ENCODE peak calls at places on chromosomes 16 and 17, in ten cellular contexts. W, Q, M, F, X, A, S, E, V and N are unnamed samples.

GRCh38 chr16:11619327-11619851 is 32.7 kb upstream of the LITAF start:
- DNase-seq in W (no peak), Q (no peak), M (no peak), F (peak; percentile 42), X (no peak), A (no peak), S (no peak), E (no peak), V (no peak), N (peak; percentile 11)

GRCh38 chr17:80968602-80969029 is 23.0 kb upstream of the CHMP6 start:
- DNase-seq in W (peak; percentile 70), Q (no peak), M (no peak), F (no peak), X (no peak), A (no peak), S (no peak), E (no peak), V (peak; percentile 49), N (no peak)

GRCh38 chr16:64590516-64590915 is 531.3 kb downstream of the CDH11 start:
- DNase-seq in W (no peak), Q (no peak), M (peak; percentile 0), F (no peak), X (no peak), A (peak; percentile 26), S (no peak), E (no peak), V (peak; percentile 9), N (no peak)

GRCh38 chr16:85359147-85359822 is 247.0 kb upstream of the CIBAR2 start:
- DNase-seq in W (no peak), Q (no peak), M (peak; percentile 14), F (no peak), X (no peak), A (no peak), S (no peak), E (no peak), V (peak; percentile 34), N (no peak)

GRCh38 chr17:17749025-17749772 is 67.9 kb downstream of the RAI1 start:
- DNase-seq in W (peak; percentile 35), Q (no peak), M (no peak), F (no peak), X (no peak), A (no peak), S (no peak), E (no peak), V (no peak), N (no peak)

GRCh38 chr16:81442909-81443687 is 1.5 kb upstream of the CMIP start:
- DNase-seq in W (no peak), Q (no peak), M (no peak), F (no peak), X (no peak), A (no peak), S (no peak), E (no peak), V (no peak), N (no peak)

GRCh38 chr16:21276090-21276489 is 2.0 kb downstream of the CRYM start:
- DNase-seq in W (no peak), Q (no peak), M (no peak), F (no peak), X (no peak), A (no peak), S (no peak), E (no peak), V (no peak), N (no peak)

GRCh38 chr17:7204335-7204734 is 15.3 kb downstream of the DLG4 start:
- DNase-seq in W (no peak), Q (no peak), M (no peak), F (no peak), X (no peak), A (no peak), S (no peak), E (no peak), V (no peak), N (peak; percentile 75)

GRCh38 chr17:9802294-9802693 is 10.9 kb upstream of the DHRS7C start:
- DNase-seq in W (no peak), Q (no peak), M (peak; percentile 70), F (no peak), X (no peak), A (no peak), S (no peak), E (no peak), V (no peak), N (no peak)